ENCODE peak calls at places on chromosomes 11 and 22, in four cellular contexts. I is OCI-LY7, G is MG63, C is uterus. M is an unnamed sample.

GRCh38 chr11:2678396-2678795 is 21.4 kb downstream of the KCNQ1OT1 start:
- DNase-seq in I (no peak), G (no peak), C (no peak), M (no peak)

GRCh38 chr11:18669629-18670162 is 28.9 kb upstream of the TMEM86A start:
- DNase-seq in I (no peak), G (no peak), C (no peak), M (no peak)

GRCh38 chr11:32510039-32510438 is 73.6 kb upstream of the EIF3M start:
- DNase-seq in I (no peak), G (no peak), C (no peak), M (no peak)

GRCh38 chr11:67307545-67308001 is 4.2 kb downstream of the SSH3 start:
- DNase-seq in I (no peak), G (no peak), C (no peak), M (no peak)

GRCh38 chr11:74055938-74056337 is 47.1 kb upstream of the UCP3 start:
- DNase-seq in I (no peak), G (no peak), C (no peak), M (no peak)

GRCh38 chr22:48858121-48858520 is 969.6 kb downstream of the BRD1 start:
- DNase-seq in I (no peak), G (no peak), C (no peak), M (no peak)

GRCh38 chr11:128624269-128625170 is 37.2 kb upstream of the ETS1 start:
- DNase-seq in I (peak; percentile 90), G (no peak), C (no peak), M (no peak)

GRCh38 chr11:45144126-45145082 is 2.0 kb upstream of the PRDM11 start:
- DNase-seq in I (peak; percentile 6), G (no peak), C (no peak), M (no peak)

GRCh38 chr22:29479417-29480261 is at the start of gene NEFH:
- DNase-seq in I (no peak), G (no peak), C (no peak), M (no peak)

GRCh38 chr11:57248780-57249383 is 11.8 kb upstream of the APLNR start:
- DNase-seq in I (peak; percentile 49), G (peak; percentile 59), C (peak; percentile 63), M (peak; percentile 67)

GRCh38 chr22:30453731-30454510 is 17.9 kb downstream of the SEC14L3 start:
- DNase-seq in I (no peak), G (no peak), C (no peak), M (no peak)

GRCh38 chr11:73597340-73597955 is 464 bp downstream of the FAM168A start:
- DNase-seq in I (no peak), G (no peak), C (no peak), M (no peak)

GRCh38 chr11:118338637-118339061 is 3.9 kb downstream of the CD3D start:
- DNase-seq in I (peak; percentile 82), G (no peak), C (no peak), M (no peak)

GRCh38 chr22:38967451-38968450 is 10.3 kb downstream of the APOBEC3A start:
- DNase-seq in I (no peak), G (no peak), C (no peak), M (no peak)

GRCh38 chr11:14414470-14415461 is 55.8 kb upstream of the RRAS2 start:
- DNase-seq in I (no peak), G (peak; percentile 17), C (no peak), M (no peak)

GRCh38 chr11:35158371-35159081 is 19.6 kb downstream of the CD44 start:
- DNase-seq in I (no peak), G (no peak), C (peak; percentile 46), M (peak; percentile 27)

GRCh38 chr11:79026803-79027445 is 413.9 kb downstream of the TENM4 start:
- DNase-seq in I (no peak), G (no peak), C (no peak), M (no peak)

GRCh38 chr22:27317156-27317555 is 484.4 kb downstream of the MN1 start:
- DNase-seq in I (no peak), G (no peak), C (no peak), M (no peak)

GRCh38 chr11:10398525-10398924 is 56.5 kb upstream of the AMPD3 start:
- DNase-seq in I (no peak), G (no peak), C (no peak), M (no peak)

GRCh38 chr11:62001450-62002178 is 34.2 kb upstream of the FTH1 start:
- DNase-seq in I (no peak), G (no peak), C (peak; percentile 42), M (no peak)

GRCh38 chr22:22944268-22944985 is 56.8 kb downstream of the IGLL5 start:
- DNase-seq in I (no peak), G (no peak), C (no peak), M (no peak)

GRCh38 chr11:130649749-130650275 is 201.4 kb downstream of the ADAMTS15 start:
- DNase-seq in I (no peak), G (no peak), C (no peak), M (no peak)

GRCh38 chr22:50585238-50585637 is 2.6 kb upstream of the CHKB start:
- DNase-seq in I (no peak), G (no peak), C (no peak), M (no peak)

GRCh38 chr11:78203184-78203583 is 14.5 kb downstream of the USP35 start:
- DNase-seq in I (no peak), G (no peak), C (no peak), M (no peak)

GRCh38 chr22:42743501-42743991 is 22.9 kb upstream of the A4GALT start:
- DNase-seq in I (no peak), G (peak; percentile 96), C (peak; percentile 88), M (no peak)

GRCh38 chr11:134517621-134518293 is 105.7 kb upstream of the B3GAT1 start:
- DNase-seq in I (no peak), G (no peak), C (no peak), M (peak; percentile 4)

GRCh38 chr11:9203715-9204311 is 61.3 kb downstream of the DENND5A start:
- DNase-seq in I (peak; percentile 54), G (no peak), C (no peak), M (peak; percentile 41)

GRCh38 chr11:6319001-6319878 is 1.1 kb downstream of the CAVIN3 start:
- DNase-seq in I (no peak), G (peak; percentile 57), C (peak; percentile 54), M (no peak)

GRCh38 chr11:74559934-74560309 is 32.5 kb upstream of the POLD3 start:
- DNase-seq in I (no peak), G (no peak), C (no peak), M (no peak)

GRCh38 chr11:117573326-117573725 is 223.7 kb downstream of the DSCAML1 start:
- DNase-seq in I (no peak), G (no peak), C (no peak), M (no peak)

GRCh38 chr11:112225753-112226061 is 521 bp upstream of the PTS start:
- DNase-seq in I (no peak), G (peak; percentile 79), C (peak; percentile 82), M (no peak)
- H3K4me3 ChIP-seq in I (peak overlapping the region; percentile 79), G (peak overlapping the region; percentile 80), C (peak overlapping the region; percentile 77), M (peak overlapping the region; percentile 73)

GRCh38 chr22:17777005-17777716 is 2.9 kb upstream of the BID start:
- DNase-seq in I (peak; percentile 87), G (no peak), C (no peak), M (no peak)
- H3K4me3 ChIP-seq in I (peak overlapping the region; percentile 83), G (no peak overlapping the region), C (no peak overlapping the region), M (no peak overlapping the region)

GRCh38 chr11:76974179-76974891 is 59.9 kb upstream of the B3GNT6 start:
- DNase-seq in I (no peak), G (no peak), C (no peak), M (no peak)
- H3K4me3 ChIP-seq in I (no peak overlapping the region), G (no peak overlapping the region), C (no peak overlapping the region), M (no peak overlapping the region)

DNA sequence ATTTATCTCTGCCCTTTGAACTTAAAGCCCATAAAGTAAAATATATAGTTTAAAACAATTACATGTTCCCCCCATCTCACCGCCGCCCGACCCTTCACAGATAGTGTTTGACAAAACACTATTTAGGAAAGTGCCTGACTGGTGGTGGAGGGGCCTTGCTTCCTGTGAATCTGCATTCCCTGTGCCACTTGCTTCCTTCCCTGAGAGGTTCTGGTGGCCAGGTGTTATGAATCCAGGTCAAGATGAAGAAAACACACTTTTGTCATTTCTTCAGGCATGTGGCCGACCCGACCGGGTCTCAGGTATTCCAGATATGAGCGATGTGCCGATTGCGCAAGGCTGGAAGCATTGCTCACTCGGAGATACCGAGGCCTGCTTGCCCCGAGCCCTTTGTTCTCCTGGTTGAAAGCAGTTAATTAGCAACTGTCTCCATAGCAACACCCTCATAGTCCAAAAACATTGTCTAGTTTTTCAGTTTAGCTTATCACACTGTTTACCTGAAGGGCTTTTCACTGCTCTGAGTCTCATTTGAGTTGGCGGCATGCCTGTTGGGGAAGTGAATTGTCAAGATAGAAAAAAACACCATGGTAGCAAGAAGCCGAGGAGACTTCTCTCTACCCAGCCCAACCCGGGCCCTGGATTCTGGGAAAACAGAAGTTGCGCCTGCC is 128.3 kb downstream of the TEAD1 start:
- DNase-seq in I (no peak), G (peak; percentile 29), C (peak; percentile 54), M (no peak)
- H3K4me3 ChIP-seq in I (no peak overlapping the region), G (no peak overlapping the region), C (no peak overlapping the region), M (no peak overlapping the region)

GRCh38 chr11:83220279-83220678 is 26.8 kb downstream of the ANKRD42 start:
- DNase-seq in I (no peak), G (peak; percentile 84), C (no peak), M (no peak)
- H3K4me3 ChIP-seq in I (no peak overlapping the region), G (peak overlapping the region; percentile 31), C (no peak overlapping the region), M (no peak overlapping the region)

GRCh38 chr11:65915101-65915820 is 3.6 kb downstream of the C11orf68 start:
- DNase-seq in I (no peak), G (peak; percentile 72), C (no peak), M (no peak)
- H3K4me3 ChIP-seq in I (no peak overlapping the region), G (no peak overlapping the region), C (peak overlapping the region; percentile 2), M (no peak overlapping the region)

DNA sequence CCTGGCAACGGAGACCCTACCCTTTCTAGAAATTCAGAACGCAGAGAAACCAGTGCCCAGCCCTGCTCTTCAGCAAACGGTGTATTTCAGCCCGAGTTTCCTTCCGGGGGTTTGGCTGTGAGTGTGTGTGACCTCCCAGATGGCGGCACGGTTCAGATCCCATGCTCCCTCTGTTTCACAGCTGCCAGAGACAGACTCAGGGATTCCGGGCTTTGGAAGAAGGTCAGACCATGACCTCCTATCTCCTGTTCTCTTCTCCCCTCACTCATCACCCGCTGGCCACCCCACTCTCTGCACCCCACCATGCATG is 256.3 kb upstream of the CADM1 start:
- DNase-seq in I (no peak), G (no peak), C (no peak), M (no peak)
- H3K4me3 ChIP-seq in I (no peak overlapping the region), G (peak overlapping the region; percentile 42), C (peak overlapping the region; percentile 40), M (peak overlapping the region; percentile 70)

GRCh38 chr22:35638408-35638807 is 9.8 kb upstream of the APOL6 start:
- DNase-seq in I (no peak), G (peak; percentile 88), C (peak; percentile 91), M (peak; percentile 54)
- H3K4me3 ChIP-seq in I (no peak overlapping the region), G (no peak overlapping the region), C (no peak overlapping the region), M (no peak overlapping the region)

DNA sequence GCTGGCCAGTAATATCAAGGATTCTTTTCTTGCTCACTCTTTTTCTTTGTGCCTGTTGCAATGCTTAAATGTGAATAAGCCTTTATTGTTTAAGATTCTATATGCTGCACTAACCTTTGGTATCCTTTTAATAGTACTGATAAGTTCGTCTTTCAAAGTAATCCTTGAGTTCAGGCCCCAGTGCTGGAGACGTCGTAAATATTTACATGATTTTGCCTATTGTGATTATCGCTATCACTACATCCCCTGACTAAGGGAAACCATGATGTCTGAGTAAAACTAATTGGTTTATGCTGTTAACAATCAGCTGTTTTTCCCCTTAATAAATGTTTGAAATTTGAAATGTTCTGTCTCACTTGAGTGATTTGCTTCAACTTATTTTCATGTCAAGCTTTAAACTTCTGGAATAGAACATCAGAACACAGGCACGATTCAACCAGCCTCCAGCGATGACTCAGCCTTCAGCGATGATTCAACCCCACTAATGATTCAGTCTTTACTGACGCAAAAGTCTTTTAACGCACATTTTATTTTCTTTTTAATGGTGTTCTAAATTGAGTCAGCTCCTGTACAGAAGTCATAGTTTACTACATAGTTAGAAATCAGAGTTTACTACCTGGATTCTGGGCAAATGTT is 3.9 kb downstream of the HTATIP2 start:
- DNase-seq in I (no peak), G (peak; percentile 75), C (peak; percentile 58), M (peak; percentile 62)
- H3K4me3 ChIP-seq in I (no peak overlapping the region), G (no peak overlapping the region), C (no peak overlapping the region), M (peak overlapping the region; percentile 24)

M was measured in dorsolateral prefrontal cortex.